ENCODE peak calls at places on chromosomes 7 and 10, in nine cellular contexts. Q is lower leg skin, G is sigmoid colon, E is body of pancreas, F is heart left ventricle, Y is gastrocnemius medialis, B is adrenal gland, P is A549, V is ovary. X is an unnamed sample.

GRCh38 chr10:689433-690226 is at the start of gene DIP2C:
- DNase-seq in F (peak; percentile 88), Y (peak; percentile 52), Q (no peak), B (peak; percentile 80), E (peak; percentile 76), G (peak; percentile 92), P (peak; percentile 62), V (peak; percentile 83), X (peak; percentile 84)

GRCh38 chr10:70537398-70538194 is 59.0 kb downstream of the PALD1 start:
- DNase-seq in V (no peak), Q (no peak), F (no peak), B (no peak), E (peak; percentile 20), P (peak; percentile 19), Y (no peak), G (no peak), X (peak; percentile 45)

GRCh38 chr7:121081327-121081936 is 92.9 kb downstream of the CPED1 start:
- DNase-seq in E (peak; percentile 4), P (peak; percentile 34), Y (no peak), Q (no peak), G (no peak), B (no peak), F (no peak), V (no peak), X (no peak)

GRCh38 chr7:114656471-114656870 is 241.9 kb downstream of the FOXP2 start:
- DNase-seq in F (no peak), P (no peak), E (no peak), G (no peak), V (no peak), B (no peak), Y (no peak), Q (no peak), X (no peak)

GRCh38 chr7:37225255-37226012 is 223.2 kb downstream of the ELMO1 start:
- DNase-seq in P (no peak), F (no peak), G (no peak), Y (no peak), E (no peak), V (no peak), Q (no peak), B (no peak), X (no peak)

GRCh38 chr10:120022357-120022756 is 129.8 kb downstream of the SEC23IP start:
- DNase-seq in B (no peak), F (no peak), Y (no peak), E (no peak), G (no peak), Q (no peak), P (no peak), V (no peak), X (no peak)

GRCh38 chr10:132304756-132305509 is 2.8 kb downstream of the STK32C start:
- DNase-seq in F (peak; percentile 21), Y (no peak), P (no peak), G (peak; percentile 44), Q (no peak), V (peak; percentile 16), B (no peak), E (no peak), X (no peak)

GRCh38 chr7:13860734-13861133 is 128.7 kb downstream of the ETV1 start:
- DNase-seq in Q (no peak), F (no peak), Y (no peak), G (no peak), V (no peak), B (no peak), E (no peak), P (no peak), X (no peak)

GRCh38 chr10:101123815-101124617 is 7.1 kb upstream of the TLX1 start:
- DNase-seq in P (no peak), B (no peak), F (no peak), E (no peak), V (no peak), Q (no peak), Y (no peak), G (peak; percentile 37), X (no peak)

GRCh38 chr10:101122270-101123084 is 8.6 kb upstream of the TLX1 start:
- DNase-seq in B (no peak), Y (no peak), E (no peak), F (no peak), Q (no peak), P (no peak), V (no peak), G (no peak), X (no peak)

GRCh38 chr10:101121661-101122045 is 9.4 kb upstream of the TLX1 start:
- DNase-seq in Y (no peak), G (no peak), E (no peak), P (no peak), F (no peak), V (no peak), B (no peak), Q (no peak), X (no peak)

GRCh38 chr10:101124933-101125332 is 6.2 kb upstream of the TLX1 start:
- DNase-seq in P (no peak), G (no peak), Y (no peak), V (no peak), B (no peak), E (no peak), F (no peak), Q (no peak), X (no peak)

GRCh38 chr10:101123085-101123814 is 7.8 kb upstream of the TLX1 start:
- DNase-seq in F (no peak), G (no peak), E (no peak), Y (no peak), B (no peak), P (no peak), V (no peak), Q (no peak), X (no peak)
- TF ChIP-seq POLR2A in F (no peak), G (no peak), E (no peak), Y (no peak), B (no peak), P (no peak), V (no peak), Q (no peak), X (no peak)

GRCh38 chr7:55438765-55439525 is 73.8 kb downstream of the LANCL2 start:
- DNase-seq in Y (peak; percentile 71), E (no peak), B (no peak), V (no peak), P (no peak), G (no peak), Q (no peak), F (peak; percentile 65), X (no peak)

GRCh38 chr7:55441002-55441401 is 75.9 kb downstream of the LANCL2 start:
- DNase-seq in Q (no peak), G (no peak), P (no peak), B (no peak), V (no peak), E (no peak), Y (no peak), F (no peak), X (no peak)

GRCh38 chr7:55439627-55440026 is 74.5 kb downstream of the LANCL2 start:
- DNase-seq in E (no peak), F (no peak), V (no peak), P (no peak), B (no peak), Y (peak; percentile 28), Q (no peak), G (no peak), X (no peak)

GRCh38 chr7:55440040-55440690 is 75.0 kb downstream of the LANCL2 start:
- DNase-seq in Y (peak; percentile 33), B (no peak), V (no peak), F (no peak), Q (no peak), G (no peak), E (no peak), P (no peak), X (no peak)

GRCh38 chr7:55441668-55442305 is 76.7 kb downstream of the LANCL2 start:
- DNase-seq in G (no peak), V (no peak), E (no peak), F (no peak), Q (no peak), Y (no peak), P (no peak), B (no peak), X (peak; percentile 73)
- TF ChIP-seq POLR2A in G (no peak), V (no peak), E (no peak), F (no peak), Q (no peak), Y (no peak), P (no peak), B (no peak), X (no peak)

GRCh38 chr10:43137701-43137970 is 609 bp upstream of the CSGALNACT2 start:
- DNase-seq in Q (no peak), E (peak; percentile 17), V (peak; percentile 81), Y (no peak), B (peak; percentile 61), G (no peak), F (peak; percentile 45), P (peak; percentile 32), X (no peak)

GRCh38 chr10:43136432-43136831 is 1.8 kb upstream of the CSGALNACT2 start:
- DNase-seq in E (no peak), V (no peak), P (no peak), G (no peak), Y (no peak), Q (no peak), B (no peak), F (no peak), X (no peak)

GRCh38 chr10:43136995-43137700 is 1.1 kb upstream of the CSGALNACT2 start:
- DNase-seq in F (no peak), P (no peak), E (no peak), Y (no peak), V (peak; percentile 48), G (no peak), B (peak; percentile 46), Q (no peak), X (no peak)

GRCh38 chr10:43138757-43139241 is 554 bp downstream of the CSGALNACT2 start:
- DNase-seq in B (no peak), P (peak; percentile 35), F (no peak), V (no peak), G (no peak), Y (no peak), E (peak; percentile 28), Q (no peak), X (no peak)

DNA sequence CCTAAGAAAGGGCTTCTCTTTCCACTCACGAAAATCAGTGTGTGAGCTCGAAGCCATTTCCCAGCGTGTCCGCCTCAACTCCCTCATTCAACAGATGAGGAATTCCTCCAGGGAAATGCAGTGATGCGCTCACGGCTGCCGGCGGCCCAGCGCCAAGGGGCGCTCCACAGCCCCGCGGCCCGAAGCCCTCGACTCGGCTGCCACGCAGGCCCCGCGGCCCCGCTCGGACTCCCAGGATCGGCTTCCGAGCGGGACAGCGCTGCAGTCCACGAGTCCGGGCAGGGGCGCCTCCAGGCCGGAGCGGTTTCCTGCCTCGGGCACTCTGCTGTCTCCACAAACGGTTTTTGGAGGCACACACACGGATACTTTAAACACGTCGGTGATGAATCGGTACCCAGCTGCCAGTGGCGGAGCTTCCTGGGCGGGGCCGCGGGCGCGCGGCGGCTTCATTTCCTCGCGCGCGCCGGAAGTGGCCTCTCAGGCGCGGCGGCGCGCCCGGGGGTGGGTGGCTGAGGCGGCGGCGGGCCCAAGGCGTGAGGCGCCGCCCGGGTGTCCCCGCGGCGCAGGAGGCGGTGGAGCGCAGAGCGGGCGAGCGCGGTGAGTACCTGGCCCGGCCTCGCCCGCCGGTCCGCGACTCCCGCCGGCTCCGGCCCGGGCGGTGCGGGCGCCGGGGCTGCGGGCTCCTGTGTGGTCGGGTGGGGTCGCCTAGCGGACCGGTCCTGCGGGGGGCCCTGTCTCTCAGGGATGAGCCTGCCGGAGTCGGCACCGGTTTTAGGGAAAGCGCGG is at the start of gene CSGALNACT2:
- DNase-seq in B (peak; percentile 88), V (peak; percentile 90), E (peak; percentile 86), Q (peak; percentile 83), Y (peak; percentile 75), P (peak; percentile 82), F (peak; percentile 90), G (peak; percentile 92), X (peak; percentile 84)
- TF ChIP-seq POLR2A in B (peak; percentile 82), V (peak; percentile 86), E (peak; percentile 68), Q (no peak), Y (peak; percentile 94), P (peak; percentile 74), F (no peak), G (peak; percentile 30), X (peak; percentile 86)

DNA sequence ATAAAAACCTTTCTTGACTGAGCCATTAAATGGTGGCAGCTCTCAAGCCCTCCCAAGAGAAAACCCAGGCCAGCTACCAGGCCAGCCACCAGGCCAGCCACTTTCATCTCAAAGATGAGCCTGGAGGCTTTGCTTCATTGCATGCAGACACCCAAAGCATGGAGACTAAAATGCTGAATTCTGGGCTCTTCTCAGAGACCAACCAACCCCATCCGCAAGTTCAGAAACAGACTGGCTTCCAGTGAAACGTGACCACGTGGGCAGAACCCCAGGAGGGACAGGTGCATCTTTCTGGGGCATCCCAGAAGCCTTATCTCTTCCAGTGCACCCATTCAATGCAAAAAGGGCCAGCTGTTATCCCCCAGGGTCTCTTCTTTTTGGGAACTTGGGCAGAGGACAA is 20.9 kb downstream of the CHST15 start:
- DNase-seq in B (no peak), Q (no peak), V (no peak), G (no peak), P (no peak), E (no peak), Y (no peak), F (no peak), X (no peak)
- TF ChIP-seq POLR2A in B (no peak), Q (no peak), V (no peak), G (no peak), P (no peak), E (no peak), Y (no peak), F (no peak), X (no peak)